ENCODE peak calls at places on chromosomes 11 and 22, in four cellular contexts. Q is OCI-LY7, P is NCI-H524, A is memory B cell. R is an unnamed sample.

GRCh38 chr11:31702966-31703365 is 108.2 kb downstream of the PAX6 start:
- DNase-seq in Q (no peak), P (no peak), A (no peak), R (no peak)

GRCh38 chr22:32926600-32926999 is 125.1 kb downstream of the TIMP3 start:
- DNase-seq in Q (peak; percentile 47), P (peak; percentile 29), A (no peak), R (no peak)

GRCh38 chr11:70756341-70756740 is 358.0 kb downstream of the CTTN start:
- DNase-seq in Q (no peak), P (no peak), A (no peak), R (no peak)

GRCh38 chr11:83865636-83866461 is 579.7 kb upstream of the CCDC90B start:
- DNase-seq in Q (no peak), P (no peak), A (no peak), R (no peak)

GRCh38 chr11:59224419-59224928 is 11.7 kb upstream of the MPEG1 start:
- DNase-seq in Q (no peak), P (no peak), A (no peak), R (no peak)

GRCh38 chr11:75773595-75774353 is 5.2 kb downstream of the DGAT2 start:
- DNase-seq in Q (peak; percentile 86), P (no peak), A (peak; percentile 62), R (peak; percentile 90)

GRCh38 chr22:41699264-41700104 is at the start of gene MEI1:
- DNase-seq in Q (no peak), P (no peak), A (peak; percentile 81), R (peak; percentile 38)

GRCh38 chr22:48705917-48706605 is 1121.6 kb downstream of the BRD1 start:
- DNase-seq in Q (no peak), P (no peak), A (no peak), R (no peak)

GRCh38 chr11:86558219-86558618 is 114.2 kb downstream of the ME3 start:
- DNase-seq in Q (no peak), P (no peak), A (no peak), R (no peak)

GRCh38 chr11:36328956-36329673 is 33.0 kb downstream of the PRR5L start:
- DNase-seq in Q (no peak), P (no peak), A (no peak), R (no peak)

GRCh38 chr11:81869337-81870065 is 864.2 kb downstream of the FAM181B start:
- DNase-seq in Q (peak; percentile 96), P (no peak), A (peak; percentile 25), R (peak; percentile 94)